ENCODE peak calls at places on chromosome 12, in seven cellular contexts. K is mesothelial cell of epicardium, C is GM06990, G is progenitor cell of endocrine pancreas, E is HFF-Myc, O is IMR-90, S is A673. Q is an unnamed sample.

GRCh38 chr12:49909826-49910225 is 6.1 kb upstream of the FAIM2 start:
- DNase-seq in K (no peak), C (no peak), G (no peak), E (peak), O (peak), S (no peak), Q (no peak)

GRCh38 chr12:75805905-75806304 is 225.7 kb downstream of the PHLDA1 start:
- DNase-seq in K (no peak), C (no peak), G (no peak), E (no peak), O (no peak), S (no peak), Q (no peak)

GRCh38 chr12:19482036-19482435 is 42.7 kb downstream of the AEBP2 start:
- DNase-seq in K (no peak), C (no peak), G (no peak), E (no peak), O (no peak), S (no peak), Q (no peak)

GRCh38 chr12:128766738-128767501 is 56.8 kb downstream of the SLC15A4 start:
- DNase-seq in K (no peak), C (no peak), G (no peak), E (no peak), O (no peak), S (no peak), Q (no peak)

GRCh38 chr12:120830052-120830940 is 73.9 kb downstream of the SPPL3 start:
- DNase-seq in K (no peak), C (no peak), G (no peak), E (no peak), O (peak), S (peak), Q (no peak)

GRCh38 chr12:107288414-107289125 is 195.2 kb upstream of the CRY1 start:
- DNase-seq in K (no peak), C (no peak), G (no peak), E (no peak), O (no peak), S (peak), Q (no peak)

GRCh38 chr12:122860854-122861585 is 25.8 kb downstream of the HIP1R start:
- DNase-seq in K (no peak), C (no peak), G (no peak), E (no peak), O (no peak), S (no peak), Q (no peak)

GRCh38 chr12:106113042-106113441 is 25.7 kb downstream of the NUAK1 start:
- DNase-seq in K (no peak), C (no peak), G (no peak), E (no peak), O (peak), S (no peak), Q (no peak)